ENCODE peak calls at places on chromosomes 16 and 17, in four cellular contexts. N is H9, B is IMR-90, I is neuronal stem cell. Z is an unnamed sample. For H3K4me1, the result is how much of the 10 kb centered on the place peaks cover.

GRCh38 chr17:65618516-65618915 is 57.1 kb upstream of the AXIN2 start:
- DNase-seq in N (no peak), B (no peak), I (no peak), Z (no peak)

GRCh38 chr17:59652119-59652518 is 32.4 kb downstream of the CLTC start:
- DNase-seq in N (no peak), B (peak), I (no peak), Z (no peak)

GRCh38 chr17:49859991-49860953 is 12.4 kb upstream of the TAC4 start:
- DNase-seq in N (peak), B (no peak), I (no peak), Z (peak)

GRCh38 chr16:77171750-77172635 is 19.0 kb upstream of the MON1B start:
- DNase-seq in N (no peak), B (peak), I (peak), Z (peak)

GRCh38 chr16:78926723-78927200 is 673.8 kb downstream of the MAF start:
- DNase-seq in N (no peak), B (no peak), I (no peak), Z (no peak)

GRCh38 chr17:47189732-47190621 is 882 bp upstream of the CDC27 start:
- DNase-seq in N (no peak), B (no peak), I (no peak), Z (no peak)

GRCh38 chr17:77498056-77498785 is 357.5 kb downstream of the SEC14L1 start:
- DNase-seq in N (no peak), B (no peak), I (no peak), Z (no peak)

GRCh38 chr17:49746791-49747490 is 17.0 kb downstream of the FAM117A start:
- DNase-seq in N (no peak), B (no peak), I (no peak), Z (no peak)

GRCh38 chr17:50659220-50659619 is 24.5 kb downstream of the ABCC3 start:
- DNase-seq in N (peak), B (no peak), I (no peak), Z (no peak)

GRCh38 chr16:4787627-4788482 is at the start of gene SEPTIN12:
- DNase-seq in N (no peak), B (no peak), I (no peak), Z (peak)

GRCh38 chr17:77772899-77773358 is 185.6 kb upstream of the TNRC6C start:
- DNase-seq in N (peak), B (no peak), I (no peak), Z (peak)

GRCh38 chr16:81618661-81619060 is 160.4 kb upstream of the PLCG2 start:
- DNase-seq in N (no peak), B (no peak), I (no peak), Z (no peak)

GRCh38 chr17:49015179-49015923 is 18.2 kb downstream of the IGF2BP1 start:
- DNase-seq in N (peak), B (no peak), I (no peak), Z (no peak)

GRCh38 chr16:89413811-89414585 is 76.4 kb downstream of the ANKRD11 start:
- DNase-seq in N (no peak), B (no peak), I (no peak), Z (no peak)
- H3K4me1 ChIP-seq in N (under half), B (under half), I (under half), Z (under half)

GRCh38 chr17:20170085-20170484 is 160.9 kb downstream of the SPECC1 start:
- DNase-seq in N (no peak), B (no peak), I (no peak), Z (no peak)
- H3K23ac ChIP-seq in N (no peak), B (peak), I (no peak), Z (no peak)

DNA sequence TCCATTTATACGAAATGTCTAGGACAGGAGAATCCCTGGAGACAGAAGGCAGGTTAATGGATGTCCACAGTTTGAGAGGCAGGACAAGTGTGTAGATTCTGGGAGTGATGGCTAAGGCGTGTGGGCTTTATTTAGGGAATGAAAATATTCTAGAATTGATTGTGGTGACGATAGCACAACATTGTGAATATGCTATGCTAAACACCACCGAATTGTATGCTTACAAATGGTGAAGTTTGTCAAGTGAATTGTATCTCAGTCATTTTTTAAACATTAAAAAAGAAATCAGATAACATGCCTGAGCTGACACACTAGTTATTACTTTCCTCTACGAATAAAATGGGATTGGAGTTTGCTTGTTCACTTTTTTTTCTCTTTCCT is 5.4 kb upstream of the TXNDC11 start:
- DNase-seq in N (no peak), B (no peak), I (no peak), Z (no peak)
- H3K4me1 ChIP-seq in N (under half), B (under half), I (under half), Z (under half)

DNA sequence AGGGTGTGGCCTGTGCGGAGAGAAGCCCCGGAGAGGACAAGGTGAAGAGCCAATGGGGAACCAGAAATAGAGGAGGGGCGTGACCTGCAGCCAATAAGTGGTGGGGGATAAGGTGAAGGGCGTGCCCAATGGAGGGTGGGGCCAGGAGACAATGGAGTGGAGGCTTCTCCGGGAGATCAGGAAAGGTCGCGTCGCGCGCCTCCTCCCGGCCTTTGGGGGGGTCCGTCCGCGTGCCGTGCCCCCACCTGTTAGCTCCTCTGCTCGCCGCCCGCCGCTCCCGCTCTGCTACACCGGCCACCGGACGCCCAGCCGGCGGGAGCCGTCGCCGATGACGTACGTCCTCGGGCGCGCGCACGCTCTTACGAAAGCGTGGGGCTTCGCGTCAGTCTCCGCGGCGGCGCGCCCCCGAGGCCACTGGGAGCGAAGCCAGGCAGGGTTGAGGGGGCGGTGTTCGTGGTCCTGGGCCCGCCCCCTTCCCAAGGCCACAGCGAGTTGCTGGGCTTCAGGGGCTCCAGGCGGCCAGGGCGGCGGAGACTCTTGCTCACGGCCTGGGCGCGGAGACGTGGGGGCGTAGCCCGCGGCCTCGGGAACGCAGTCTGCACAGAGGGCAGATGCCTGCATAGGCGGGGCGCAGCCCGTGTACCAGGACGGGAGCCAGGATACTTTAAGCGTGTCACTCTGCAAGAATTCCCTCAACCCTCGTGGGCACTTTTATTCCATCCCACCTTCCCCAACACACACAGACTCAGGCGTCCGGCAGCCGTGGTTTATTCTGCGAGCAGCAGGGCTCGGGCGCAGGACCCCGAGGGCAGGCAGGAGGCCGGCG is at the start of gene MATCAP1:
- DNase-seq in N (peak), B (peak), I (peak), Z (peak)
- H3K23ac ChIP-seq in N (no peak), B (peak), I (peak), Z (peak)

GRCh38 chr16:57797526-57798266 is 4.6 kb downstream of the KIFC3 start:
- DNase-seq in N (peak), B (no peak), I (no peak), Z (peak)
- H3K4me1 ChIP-seq in N (under half), B (under half), I (under half), Z (under half)

GRCh38 chr16:89949756-89950155 is 1.2 kb downstream of the DEF8 start:
- DNase-seq in N (no peak), B (no peak), I (no peak), Z (no peak)
- H3K23ac ChIP-seq in N (no peak), B (no peak), I (no peak), Z (no peak)

GRCh38 chr17:64107517-64108235 is 22.3 kb downstream of the ERN1 start:
- DNase-seq in N (no peak), B (no peak), I (no peak), Z (no peak)
- H3K4me1 ChIP-seq in N (under half), B (under half), I (under half), Z (under half)

DNA sequence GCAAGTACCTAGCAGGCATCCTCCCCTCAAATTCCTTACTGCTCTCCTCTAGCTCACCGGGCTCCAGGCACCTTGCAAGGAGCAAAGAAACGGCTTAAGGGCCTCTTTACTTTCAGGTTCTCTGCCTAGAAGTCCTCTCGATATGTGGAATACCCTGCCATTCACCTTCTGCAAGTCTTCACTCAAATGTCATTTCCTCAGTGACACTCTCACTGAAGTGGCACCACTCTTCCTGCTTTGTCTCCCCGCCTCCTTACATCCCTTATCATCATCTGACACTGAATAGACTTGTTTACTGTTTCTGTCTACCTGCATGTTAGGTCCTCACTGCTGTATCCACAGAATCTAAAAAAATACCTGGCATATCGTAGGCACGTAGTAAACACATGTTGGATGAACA is 948 bp downstream of the SLC7A6OS start:
- DNase-seq in N (no peak), B (no peak), I (no peak), Z (no peak)
- H3K23ac ChIP-seq in N (no peak), B (peak), I (no peak), Z (no peak)

Z was measured in mesendoderm.